ENCODE peak calls at places on chromosomes 4 and X, in five cellular contexts. One of them, this sample, is unnamed.

GRCh38 chr4:56764775-56765174 is 56.7 kb downstream of the SPINK2 start:
- DNase-seq in fibroblast of the aortic adventitia: peak; percentile 22
- DNase-seq in cardiac septum: no peak
- DNase-seq in brain microvascular endothelial cell: no peak
- DNase-seq in nucleus accumbens: no peak
- DNase-seq in this sample: no peak

GRCh38 chr4:3792813-3793212 is 26.6 kb downstream of the ADRA2C start:
- DNase-seq in nucleus accumbens: no peak
- DNase-seq in cardiac septum: no peak
- DNase-seq in brain microvascular endothelial cell: no peak
- DNase-seq in fibroblast of the aortic adventitia: no peak
- DNase-seq in this sample: no peak

GRCh38 chrX:27598312-27598711 is 8.2 kb downstream of the DCAF8L2 start:
- DNase-seq in cardiac septum: no peak
- DNase-seq in nucleus accumbens: no peak
- DNase-seq in fibroblast of the aortic adventitia: peak; percentile 51
- DNase-seq in brain microvascular endothelial cell: peak; percentile 54
- DNase-seq in this sample: no peak

GRCh38 chrX:78614264-78614663 is 44.9 kb downstream of the RTL3 start:
- DNase-seq in fibroblast of the aortic adventitia: no peak
- DNase-seq in brain microvascular endothelial cell: no peak
- DNase-seq in nucleus accumbens: no peak
- DNase-seq in cardiac septum: no peak
- DNase-seq in this sample: no peak

GRCh38 chr4:2786152-2786671 is 6.7 kb upstream of the SH3BP2 start:
- DNase-seq in fibroblast of the aortic adventitia: no peak
- DNase-seq in cardiac septum: peak; percentile 47
- DNase-seq in brain microvascular endothelial cell: no peak
- DNase-seq in nucleus accumbens: no peak
- DNase-seq in this sample: no peak

GRCh38 chr4:174210354-174210753 is 73.1 kb downstream of the FBXO8 start:
- DNase-seq in nucleus accumbens: no peak
- DNase-seq in fibroblast of the aortic adventitia: no peak
- DNase-seq in cardiac septum: no peak
- DNase-seq in brain microvascular endothelial cell: no peak
- DNase-seq in this sample: no peak

GRCh38 chr4:16032382-16032743 is 51.5 kb downstream of the PROM1 start:
- DNase-seq in fibroblast of the aortic adventitia: no peak
- DNase-seq in cardiac septum: no peak
- DNase-seq in brain microvascular endothelial cell: no peak
- DNase-seq in nucleus accumbens: no peak
- DNase-seq in this sample: no peak

GRCh38 chr4:21768349-21769310 is 179.9 kb downstream of the KCNIP4 start:
- DNase-seq in brain microvascular endothelial cell: peak; percentile 48
- DNase-seq in nucleus accumbens: no peak
- DNase-seq in cardiac septum: no peak
- DNase-seq in fibroblast of the aortic adventitia: peak; percentile 69
- DNase-seq in this sample: peak; percentile 15

GRCh38 chr4:88705805-88706518 is 8.3 kb upstream of the NAP1L5 start:
- DNase-seq in nucleus accumbens: no peak
- DNase-seq in fibroblast of the aortic adventitia: peak; percentile 54
- DNase-seq in brain microvascular endothelial cell: no peak
- DNase-seq in cardiac septum: no peak
- DNase-seq in this sample: peak; percentile 56

GRCh38 chr4:78951862-78952472 is 12.7 kb upstream of the PAQR3 start:
- DNase-seq in fibroblast of the aortic adventitia: peak; percentile 61
- DNase-seq in brain microvascular endothelial cell: no peak
- DNase-seq in nucleus accumbens: no peak
- DNase-seq in cardiac septum: no peak
- DNase-seq in this sample: peak; percentile 45

GRCh38 chrX:72100824-72101351 is 30.8 kb downstream of the RTL5 start:
- DNase-seq in brain microvascular endothelial cell: no peak
- DNase-seq in cardiac septum: no peak
- DNase-seq in fibroblast of the aortic adventitia: no peak
- DNase-seq in nucleus accumbens: no peak
- DNase-seq in this sample: no peak

GRCh38 chr4:36198861-36199260 is 45.5 kb downstream of the ARAP2 start:
- DNase-seq in nucleus accumbens: no peak
- DNase-seq in cardiac septum: no peak
- DNase-seq in brain microvascular endothelial cell: no peak
- DNase-seq in fibroblast of the aortic adventitia: no peak
- DNase-seq in this sample: no peak

GRCh38 chrX:9518896-9519295 is 54.0 kb downstream of the TBL1X start:
- DNase-seq in fibroblast of the aortic adventitia: no peak
- DNase-seq in brain microvascular endothelial cell: no peak
- DNase-seq in cardiac septum: no peak
- DNase-seq in nucleus accumbens: no peak
- DNase-seq in this sample: no peak

GRCh38 chr4:99447079-99447478 is 11.9 kb upstream of the ADH7 start:
- DNase-seq in nucleus accumbens: no peak
- DNase-seq in brain microvascular endothelial cell: peak; percentile 57
- DNase-seq in cardiac septum: no peak
- DNase-seq in fibroblast of the aortic adventitia: peak; percentile 85
- DNase-seq in this sample: peak; percentile 27

GRCh38 chr4:4432341-4433125 is 45.6 kb downstream of the NSG1 start:
- DNase-seq in cardiac septum: no peak
- DNase-seq in fibroblast of the aortic adventitia: no peak
- DNase-seq in brain microvascular endothelial cell: no peak
- DNase-seq in nucleus accumbens: no peak
- DNase-seq in this sample: no peak

GRCh38 chr4:94459462-94460161 is 7.9 kb downstream of the PDLIM5 start:
- DNase-seq in nucleus accumbens: no peak
- DNase-seq in fibroblast of the aortic adventitia: no peak
- DNase-seq in cardiac septum: no peak
- DNase-seq in brain microvascular endothelial cell: no peak
- DNase-seq in this sample: no peak

GRCh38 chr4:147683172-147683571 is 791 bp downstream of the PRMT9 start:
- DNase-seq in brain microvascular endothelial cell: peak; percentile 17
- DNase-seq in fibroblast of the aortic adventitia: peak; percentile 56
- DNase-seq in nucleus accumbens: no peak
- DNase-seq in cardiac septum: no peak
- DNase-seq in this sample: peak; percentile 53

GRCh38 chr4:33878710-33879109 is 2365.6 kb downstream of the ARAP2 start:
- DNase-seq in cardiac septum: no peak
- DNase-seq in brain microvascular endothelial cell: no peak
- DNase-seq in nucleus accumbens: no peak
- DNase-seq in fibroblast of the aortic adventitia: no peak
- DNase-seq in this sample: no peak

GRCh38 chrX:106973433-106974149 is 26.4 kb downstream of the MORC4 start:
- DNase-seq in fibroblast of the aortic adventitia: peak; percentile 31
- DNase-seq in brain microvascular endothelial cell: no peak
- DNase-seq in nucleus accumbens: no peak
- DNase-seq in cardiac septum: no peak
- DNase-seq in this sample: no peak

GRCh38 chrX:102892103-102892502 is 45.0 kb upstream of the RAB40AL start:
- DNase-seq in nucleus accumbens: no peak
- DNase-seq in cardiac septum: no peak
- DNase-seq in brain microvascular endothelial cell: peak; percentile 43
- DNase-seq in fibroblast of the aortic adventitia: peak; percentile 1
- DNase-seq in this sample: no peak

GRCh38 chr4:169244210-169244609 is 26.5 kb downstream of the SH3RF1 start:
- DNase-seq in fibroblast of the aortic adventitia: no peak
- DNase-seq in cardiac septum: no peak
- DNase-seq in brain microvascular endothelial cell: no peak
- DNase-seq in nucleus accumbens: no peak
- DNase-seq in this sample: no peak

GRCh38 chrX:124902953-124903352 is 416.7 kb upstream of the TEX13C start:
- DNase-seq in brain microvascular endothelial cell: no peak
- DNase-seq in fibroblast of the aortic adventitia: no peak
- DNase-seq in cardiac septum: no peak
- DNase-seq in nucleus accumbens: no peak
- DNase-seq in this sample: no peak

GRCh38 chr4:82797591-82798081 is 960 bp downstream of the SCD5 start:
- DNase-seq in fibroblast of the aortic adventitia: peak; percentile 31
- DNase-seq in nucleus accumbens: no peak
- DNase-seq in brain microvascular endothelial cell: no peak
- DNase-seq in cardiac septum: no peak
- DNase-seq in this sample: peak; percentile 44

GRCh38 chr4:33709247-33709646 is 2535.1 kb downstream of the ARAP2 start:
- DNase-seq in brain microvascular endothelial cell: peak; percentile 25
- DNase-seq in nucleus accumbens: no peak
- DNase-seq in fibroblast of the aortic adventitia: peak; percentile 60
- DNase-seq in cardiac septum: no peak
- DNase-seq in this sample: no peak

This sample was measured in AG08396.